ENCODE peak calls at places on chromosomes 5 and 9, in seven cellular contexts. P, Z, J, E, I, R and Y are unnamed samples.

GRCh38 chr9:134688661-134689319 is 47.2 kb downstream of the COL5A1 start:
- DNase-seq in Z (no peak), E (no peak), J (no peak), R (no peak), P (no peak), I (no peak), Y (no peak)

GRCh38 chr5:151093476-151093889 is 12.6 kb upstream of the TNIP1 start:
- DNase-seq in J (no peak), P (no peak), R (peak; percentile 94), Z (no peak), I (peak; percentile 97), E (no peak), Y (no peak)

GRCh38 chr5:154287136-154287535 is 96.6 kb downstream of the GALNT10 start:
- DNase-seq in P (no peak), R (peak; percentile 80), E (no peak), I (peak; percentile 84), Z (no peak), J (no peak), Y (no peak)

GRCh38 chr9:9719373-9720112 is 893.3 kb downstream of the PTPRD start:
- DNase-seq in E (no peak), P (no peak), Z (no peak), I (no peak), R (no peak), J (no peak), Y (no peak)

GRCh38 chr5:34589832-34590231 is 66.3 kb upstream of the RAI14 start:
- DNase-seq in P (no peak), E (no peak), R (no peak), I (no peak), Z (no peak), J (no peak), Y (no peak)

GRCh38 chr5:143215685-143216084 is 187.8 kb downstream of the NR3C1 start:
- DNase-seq in I (no peak), J (no peak), R (no peak), P (no peak), E (no peak), Z (no peak), Y (no peak)

GRCh38 chr5:92401492-92401891 is 1018.4 kb upstream of the ARRDC3 start:
- DNase-seq in Z (peak; percentile 10), I (peak; percentile 36), R (no peak), E (no peak), J (no peak), P (no peak), Y (no peak)

GRCh38 chr5:16776611-16777251 is 159.4 kb downstream of the MYO10 start:
- DNase-seq in I (no peak), R (no peak), Z (peak; percentile 22), E (no peak), J (no peak), P (no peak), Y (no peak)

GRCh38 chr9:134612309-134612708 is 29.3 kb upstream of the COL5A1 start:
- DNase-seq in Z (no peak), J (no peak), I (no peak), E (no peak), P (no peak), R (no peak), Y (no peak)

GRCh38 chr9:94135222-94135621 is 51.0 kb downstream of the PTPDC1 start:
- DNase-seq in R (peak; percentile 68), P (no peak), I (peak; percentile 83), E (no peak), Z (no peak), J (no peak), Y (no peak)

GRCh38 chr5:1322036-1322903 is 22.6 kb downstream of the CLPTM1L start:
- DNase-seq in J (no peak), R (no peak), P (no peak), Z (no peak), I (no peak), E (no peak), Y (no peak)

GRCh38 chr5:171637811-171638210 is 147.8 kb upstream of the SMIM23 start:
- DNase-seq in P (no peak), Z (no peak), R (no peak), I (no peak), J (no peak), E (no peak), Y (no peak)

GRCh38 chr9:76181020-76181641 is 213.1 kb downstream of the RFK start:
- DNase-seq in E (no peak), R (peak; percentile 48), Z (no peak), P (peak; percentile 9), I (peak; percentile 68), J (no peak), Y (no peak)

GRCh38 chr5:59760798-59761348 is 132.7 kb downstream of the PDE4D start:
- DNase-seq in Z (no peak), J (no peak), E (no peak), P (no peak), I (peak; percentile 84), R (peak; percentile 38), Y (no peak)

GRCh38 chr9:89926691-89927220 is 321.9 kb downstream of the GADD45G start:
- DNase-seq in R (no peak), E (no peak), I (no peak), J (no peak), Z (no peak), P (no peak), Y (no peak)

GRCh38 chr9:297104-297794 is 82.6 kb downstream of the DOCK8 start:
- DNase-seq in P (no peak), I (peak; percentile 24), R (peak; percentile 3), J (peak; percentile 29), E (peak; percentile 19), Z (no peak), Y (peak; percentile 10)

GRCh38 chr9:127626752-127627493 is 14.8 kb downstream of the STXBP1 start:
- DNase-seq in R (no peak), E (no peak), I (no peak), P (no peak), J (no peak), Z (no peak), Y (no peak)

GRCh38 chr9:101458955-101459631 is 23.5 kb upstream of the ALDOB start:
- DNase-seq in Z (peak; percentile 36), R (peak; percentile 85), J (no peak), P (no peak), I (peak; percentile 80), E (peak; percentile 30), Y (peak; percentile 85)

GRCh38 chr5:147162740-147163139 is 72.1 kb upstream of the STK32A start:
- DNase-seq in Z (no peak), R (no peak), I (no peak), E (no peak), J (no peak), P (no peak), Y (no peak)

GRCh38 chr5:150105898-150106615 is 19.7 kb upstream of the CSF1R start:
- DNase-seq in P (no peak), I (no peak), Z (no peak), J (no peak), E (no peak), R (no peak), Y (no peak)

GRCh38 chr9:109766351-109766750 is 13.6 kb upstream of the PALM2AKAP2 start:
- DNase-seq in P (no peak), Z (no peak), R (peak; percentile 91), E (no peak), J (no peak), I (peak; percentile 93), Y (peak; percentile 93)

GRCh38 chr5:17094830-17095229 is 122.6 kb upstream of the BASP1 start:
- DNase-seq in Z (no peak), E (no peak), I (peak; percentile 46), R (no peak), J (no peak), P (no peak), Y (peak; percentile 61)

GRCh38 chr9:34987160-34988040 is 2.1 kb upstream of the DNAJB5 start:
- DNase-seq in Z (no peak), P (no peak), I (peak; percentile 61), J (no peak), R (no peak), E (no peak), Y (no peak)

GRCh38 chr5:180811012-180811622 is 8.5 kb upstream of the MGAT1 start:
- DNase-seq in E (no peak), I (no peak), P (no peak), R (no peak), J (no peak), Z (no peak), Y (no peak)

GRCh38 chr9:134230092-134230941 is 66.0 kb upstream of the RNU6ATAC start:
- DNase-seq in Z (no peak), E (no peak), P (no peak), I (no peak), J (no peak), R (no peak), Y (no peak)

GRCh38 chr5:170408189-170408588 is 19.0 kb upstream of the KCNMB1 start:
- DNase-seq in I (peak; percentile 20), R (no peak), E (no peak), J (no peak), P (no peak), Z (no peak), Y (peak; percentile 23)

GRCh38 chr5:34967540-34967939 is 38.2 kb downstream of the DNAJC21 start:
- DNase-seq in P (no peak), R (no peak), I (no peak), J (no peak), E (no peak), Z (no peak), Y (no peak)

GRCh38 chr5:109713453-109713852 is 23.7 kb downstream of the MAN2A1 start:
- DNase-seq in E (no peak), I (peak; percentile 44), R (no peak), P (no peak), Z (no peak), J (no peak), Y (no peak)

GRCh38 chr5:173667702-173668101 is 51.3 kb upstream of the BOD1 start:
- DNase-seq in I (no peak), P (no peak), R (no peak), Z (no peak), E (no peak), J (no peak), Y (no peak)

GRCh38 chr9:19232117-19232829 is 1.8 kb downstream of the DENND4C start:
- DNase-seq in P (no peak), I (peak; percentile 28), R (peak; percentile 10), J (no peak), E (no peak), Z (no peak), Y (no peak)